ENCODE peak calls at places on chromosomes 11 and 22, in six cellular contexts. Y is B cell, M is GM10248, O is astrocyte of the spinal cord, N is fibroblast of pulmonary artery, Z is AG04450. L is an unnamed sample.

GRCh38 chr22:46076651-46077339 is 73.5 kb upstream of the PPARA start:
- DNase-seq in Y (no peak), M (no peak), O (no peak), N (peak; percentile 59), Z (no peak), L (peak; percentile 62)

GRCh38 chr11:11422291-11423128 is 69.5 kb upstream of the CSNK2A3 start:
- DNase-seq in Y (no peak), M (no peak), O (no peak), N (no peak), Z (no peak), L (no peak)

GRCh38 chr11:118152552-118153471 is at the start of gene SCN4B:
- DNase-seq in Y (no peak), M (peak; percentile 38), O (peak; percentile 18), N (peak; percentile 48), Z (peak; percentile 6), L (peak; percentile 56)

GRCh38 chr11:34468209-34468841 is 29.6 kb downstream of the CAT start:
- DNase-seq in Y (no peak), M (peak; percentile 39), O (peak; percentile 34), N (peak; percentile 23), Z (no peak), L (peak; percentile 53)

GRCh38 chr11:2587976-2588748 is 111.6 kb downstream of the KCNQ1OT1 start:
- DNase-seq in Y (no peak), M (peak; percentile 13), O (no peak), N (no peak), Z (no peak), L (no peak)

GRCh38 chr11:8221025-8221723 is 42.5 kb downstream of the LMO1 start:
- DNase-seq in Y (no peak), M (no peak), O (no peak), N (no peak), Z (no peak), L (no peak)

GRCh38 chr11:69257838-69258658 is 35.9 kb upstream of the MYEOV start:
- DNase-seq in Y (no peak), M (peak; percentile 42), O (no peak), N (no peak), Z (no peak), L (no peak)

GRCh38 chr11:131561486-131561885 is 191.1 kb downstream of the NTM start:
- DNase-seq in Y (no peak), M (no peak), O (no peak), N (no peak), Z (no peak), L (no peak)

GRCh38 chr11:15707971-15708370 is 593.2 kb downstream of the INSC start:
- DNase-seq in Y (no peak), M (no peak), O (peak; percentile 48), N (peak; percentile 54), Z (no peak), L (peak; percentile 7)

GRCh38 chr11:88174627-88175003 is 628 bp downstream of the RAB38 start:
- DNase-seq in Y (no peak), M (peak; percentile 38), O (peak; percentile 67), N (peak; percentile 92), Z (peak; percentile 30), L (peak; percentile 83)

GRCh38 chr11:40376346-40376745 is 1083.1 kb downstream of the LRRC4C start:
- DNase-seq in Y (no peak), M (no peak), O (no peak), N (no peak), Z (no peak), L (no peak)

GRCh38 chr11:104134760-104135159 is 29.2 kb downstream of the PDGFD start:
- DNase-seq in Y (no peak), M (no peak), O (peak; percentile 33), N (peak; percentile 51), Z (no peak), L (peak; percentile 47)

GRCh38 chr11:124884340-124884739 is 13.3 kb downstream of the ROBO4 start:
- DNase-seq in Y (no peak), M (no peak), O (no peak), N (no peak), Z (no peak), L (no peak)

GRCh38 chr22:20199906-20200305 is 49.1 kb upstream of the CCDC188 start:
- DNase-seq in Y (no peak), M (no peak), O (no peak), N (no peak), Z (no peak), L (no peak)

GRCh38 chr11:45062115-45062514 is 84.3 kb upstream of the PRDM11 start:
- DNase-seq in Y (no peak), M (no peak), O (no peak), N (no peak), Z (no peak), L (no peak)

GRCh38 chr22:41256898-41257260 is 16.1 kb upstream of the CHADL start:
- DNase-seq in Y (no peak), M (no peak), O (peak; percentile 82), N (peak; percentile 21), Z (no peak), L (peak; percentile 22)

GRCh38 chr22:27084130-27084529 is 426.7 kb downstream of the MIAT start:
- DNase-seq in Y (no peak), M (no peak), O (no peak), N (no peak), Z (no peak), L (no peak)

GRCh38 chr11:67674442-67674871 is at the start of gene ALDH3B2:
- DNase-seq in Y (no peak), M (no peak), O (no peak), N (no peak), Z (no peak), L (no peak)

GRCh38 chr11:104984818-104985217 is 16.4 kb upstream of the CASP4 start:
- DNase-seq in Y (no peak), M (no peak), O (no peak), N (peak; percentile 12), Z (no peak), L (no peak)

GRCh38 chr11:131692151-131692550 is 321.7 kb downstream of the NTM start:
- DNase-seq in Y (no peak), M (peak; percentile 5), O (no peak), N (no peak), Z (no peak), L (no peak)

GRCh38 chr11:79544324-79544723 is 103.5 kb upstream of the TENM4 start:
- DNase-seq in Y (no peak), M (no peak), O (no peak), N (no peak), Z (no peak), L (no peak)

GRCh38 chr22:34019190-34019845 is 99.0 kb upstream of the LARGE1 start:
- DNase-seq in Y (no peak), M (no peak), O (no peak), N (no peak), Z (no peak), L (no peak)

GRCh38 chr11:13220148-13220547 is 57.4 kb upstream of the BMAL1 start:
- DNase-seq in Y (no peak), M (no peak), O (no peak), N (no peak), Z (no peak), L (no peak)

GRCh38 chr11:64219755-64220154 is 6.2 kb downstream of the TRPT1 start:
- DNase-seq in Y (no peak), M (no peak), O (no peak), N (no peak), Z (no peak), L (no peak)

GRCh38 chr11:14218728-14219127 is 140.3 kb downstream of the RRAS2 start:
- DNase-seq in Y (no peak), M (no peak), O (no peak), N (no peak), Z (no peak), L (no peak)

GRCh38 chr22:39383841-39384625 is 15.5 kb upstream of the TAB1 start:
- DNase-seq in Y (no peak), M (no peak), O (no peak), N (no peak), Z (no peak), L (peak; percentile 28)

GRCh38 chr11:92875473-92875872 is 94.0 kb upstream of the MTNR1B start:
- DNase-seq in Y (no peak), M (no peak), O (no peak), N (no peak), Z (no peak), L (no peak)

GRCh38 chr11:64226507-64227051 is 505 bp downstream of the NUDT22 start:
- DNase-seq in Y (peak; percentile 65), M (peak; percentile 81), O (no peak), N (no peak), Z (no peak), L (no peak)

GRCh38 chr11:12117200-12117995 is 7.0 kb downstream of the MICAL2 start:
- DNase-seq in Y (no peak), M (no peak), O (no peak), N (peak; percentile 56), Z (no peak), L (no peak)

GRCh38 chr11:133824593-133824992 is 20.7 kb downstream of the SPATA19 start:
- DNase-seq in Y (no peak), M (no peak), O (no peak), N (no peak), Z (no peak), L (no peak)

GRCh38 chr11:47923667-47924066 is 56.7 kb upstream of the PTPRJ start:
- DNase-seq in Y (no peak), M (no peak), O (no peak), N (peak; percentile 47), Z (no peak), L (peak; percentile 67)

GRCh38 chr11:15768321-15768720 is 588.0 kb downstream of the SOX6 start:
- DNase-seq in Y (no peak), M (no peak), O (no peak), N (no peak), Z (no peak), L (no peak)

GRCh38 chr11:120079750-120080610 is 57.9 kb downstream of the TRIM29 start:
- DNase-seq in Y (no peak), M (no peak), O (no peak), N (no peak), Z (no peak), L (no peak)
- TF ChIP-seq CTCF in Y (peak; percentile 59), M (peak; percentile 21), O (peak; percentile 24), N (peak; percentile 33), Z (peak; percentile 43), L (peak; percentile 34)

GRCh38 chr11:82732348-82732733 is 1.3 kb downstream of the FAM181B start:
- DNase-seq in Y (no peak), M (no peak), O (no peak), N (no peak), Z (no peak), L (no peak)
- TF ChIP-seq CTCF in Y (no peak), M (no peak), O (no peak), N (no peak), Z (no peak), L (no peak)

GRCh38 chr22:48819991-48820390 is 1007.7 kb downstream of the BRD1 start:
- DNase-seq in Y (no peak), M (no peak), O (no peak), N (no peak), Z (no peak), L (no peak)
- TF ChIP-seq CTCF in Y (no peak), M (no peak), O (no peak), N (no peak), Z (no peak), L (no peak)

DNA sequence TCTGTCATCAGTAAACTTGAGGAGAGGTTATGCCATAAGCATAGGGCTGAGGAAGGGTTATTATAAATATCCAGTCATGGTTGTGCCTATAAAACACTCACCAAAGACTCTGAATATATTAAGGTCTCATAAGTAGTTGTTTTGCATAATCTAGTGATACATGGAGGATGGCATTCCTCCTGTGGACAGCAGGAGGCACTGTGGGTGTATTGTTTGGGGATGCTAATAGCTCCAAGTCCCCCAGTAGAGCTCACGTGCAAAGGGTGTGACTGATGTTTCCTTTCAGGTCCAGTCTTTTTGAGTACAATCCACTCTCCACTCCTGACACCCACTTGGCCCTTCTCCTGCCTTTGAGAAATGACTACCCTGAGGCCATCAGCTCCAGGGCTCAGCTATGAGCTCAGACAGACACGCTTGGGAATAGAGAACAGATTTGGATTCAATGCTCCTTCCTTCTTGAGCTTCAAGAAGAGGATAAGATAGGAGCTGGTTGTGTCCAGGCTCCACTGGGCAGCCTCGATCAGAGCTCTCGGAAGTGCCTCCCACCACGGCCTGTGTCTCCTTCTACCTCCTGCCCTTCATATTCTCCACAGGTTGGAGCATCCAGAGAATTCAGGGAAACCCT is 85.2 kb upstream of the IGLL5 start:
- DNase-seq in Y (no peak), M (peak; percentile 39), O (no peak), N (no peak), Z (no peak), L (no peak)
- TF ChIP-seq CTCF in Y (peak; percentile 41), M (peak; percentile 16), O (peak; percentile 10), N (peak; percentile 18), Z (peak; percentile 12), L (peak; percentile 33)